ENCODE peak calls at places on chromosomes 3 and 15, in eight cellular contexts. One of them, this sample, is unnamed.
A peak's percentile ranks its signal among the peaks of the same experiment; 100 is the strongest.

GRCh38 chr3:135792174-135792573 is 173.4 kb upstream of the PPP2R3A start:
- DNase-seq in esophagus muscularis mucosa: no peak
- DNase-seq in uterus: no peak
- DNase-seq in transverse colon: no peak
- DNase-seq in endothelial cell of umbilical vein: no peak
- DNase-seq in tibial nerve: no peak
- DNase-seq in thyroid gland: no peak
- DNase-seq in IMR-90: no peak
- DNase-seq in this sample: no peak

GRCh38 chr3:76099956-76100355 is 314.6 kb upstream of the ZNF717 start:
- DNase-seq in esophagus muscularis mucosa: no peak
- DNase-seq in thyroid gland: no peak
- DNase-seq in transverse colon: no peak
- DNase-seq in endothelial cell of umbilical vein: no peak
- DNase-seq in uterus: no peak
- DNase-seq in IMR-90: no peak
- DNase-seq in tibial nerve: no peak
- DNase-seq in this sample: no peak

GRCh38 chr15:33132722-33133345 is 61.7 kb downstream of the FMN1 start:
- DNase-seq in endothelial cell of umbilical vein: peak; percentile 68
- DNase-seq in tibial nerve: no peak
- DNase-seq in uterus: no peak
- DNase-seq in IMR-90: peak; percentile 76
- DNase-seq in transverse colon: peak; percentile 33
- DNase-seq in thyroid gland: peak; percentile 45
- DNase-seq in esophagus muscularis mucosa: no peak
- DNase-seq in this sample: no peak

GRCh38 chr3:195237981-195238625 is 32.9 kb downstream of the XXYLT1 start:
- DNase-seq in IMR-90: no peak
- DNase-seq in thyroid gland: no peak
- DNase-seq in uterus: no peak
- DNase-seq in transverse colon: no peak
- DNase-seq in endothelial cell of umbilical vein: no peak
- DNase-seq in tibial nerve: no peak
- DNase-seq in esophagus muscularis mucosa: peak; percentile 50
- DNase-seq in this sample: no peak

GRCh38 chr3:11379824-11380281 is 107.7 kb downstream of the ATG7 start:
- DNase-seq in IMR-90: no peak
- DNase-seq in transverse colon: no peak
- DNase-seq in thyroid gland: no peak
- DNase-seq in endothelial cell of umbilical vein: peak; percentile 91
- DNase-seq in esophagus muscularis mucosa: no peak
- DNase-seq in tibial nerve: no peak
- DNase-seq in uterus: no peak
- DNase-seq in this sample: no peak

GRCh38 chr3:122100591-122101491 is 45.7 kb downstream of the CD86 start:
- DNase-seq in thyroid gland: no peak
- DNase-seq in uterus: no peak
- DNase-seq in IMR-90: no peak
- DNase-seq in endothelial cell of umbilical vein: no peak
- DNase-seq in esophagus muscularis mucosa: peak; percentile 57
- DNase-seq in tibial nerve: no peak
- DNase-seq in transverse colon: no peak
- DNase-seq in this sample: no peak

GRCh38 chr15:96625251-96625650 is 294.8 kb downstream of the NR2F2 start:
- DNase-seq in endothelial cell of umbilical vein: no peak
- DNase-seq in IMR-90: no peak
- DNase-seq in tibial nerve: no peak
- DNase-seq in esophagus muscularis mucosa: no peak
- DNase-seq in thyroid gland: no peak
- DNase-seq in uterus: no peak
- DNase-seq in transverse colon: no peak
- DNase-seq in this sample: no peak

GRCh38 chr3:158470944-158471638 is 99.9 kb upstream of the MLF1 start:
- DNase-seq in tibial nerve: no peak
- DNase-seq in endothelial cell of umbilical vein: no peak
- DNase-seq in uterus: no peak
- DNase-seq in transverse colon: no peak
- DNase-seq in thyroid gland: no peak
- DNase-seq in IMR-90: peak; percentile 79
- DNase-seq in esophagus muscularis mucosa: no peak
- DNase-seq in this sample: no peak

GRCh38 chr3:132926098-132926497 is 112.1 kb upstream of the TMEM108 start:
- DNase-seq in esophagus muscularis mucosa: no peak
- DNase-seq in tibial nerve: no peak
- DNase-seq in thyroid gland: no peak
- DNase-seq in transverse colon: no peak
- DNase-seq in endothelial cell of umbilical vein: peak; percentile 25
- DNase-seq in uterus: no peak
- DNase-seq in IMR-90: no peak
- DNase-seq in this sample: no peak

GRCh38 chr3:147757919-147758318 is 348.8 kb downstream of the ZIC1 start:
- DNase-seq in endothelial cell of umbilical vein: no peak
- DNase-seq in thyroid gland: peak; percentile 0
- DNase-seq in IMR-90: no peak
- DNase-seq in tibial nerve: no peak
- DNase-seq in transverse colon: no peak
- DNase-seq in esophagus muscularis mucosa: no peak
- DNase-seq in uterus: no peak
- DNase-seq in this sample: no peak

GRCh38 chr3:107904536-107905066 is 186.2 kb downstream of the CD47 start:
- DNase-seq in uterus: no peak
- DNase-seq in endothelial cell of umbilical vein: no peak
- DNase-seq in IMR-90: no peak
- DNase-seq in tibial nerve: no peak
- DNase-seq in thyroid gland: peak; percentile 35
- DNase-seq in transverse colon: no peak
- DNase-seq in esophagus muscularis mucosa: no peak
- DNase-seq in this sample: no peak

GRCh38 chr3:139770577-139770976 is 92.8 kb upstream of the NMNAT3 start:
- DNase-seq in esophagus muscularis mucosa: peak; percentile 37
- DNase-seq in thyroid gland: no peak
- DNase-seq in uterus: no peak
- DNase-seq in tibial nerve: no peak
- DNase-seq in IMR-90: no peak
- DNase-seq in transverse colon: no peak
- DNase-seq in endothelial cell of umbilical vein: no peak
- DNase-seq in this sample: no peak

GRCh38 chr15:96695426-96695825 is 364.9 kb downstream of the NR2F2 start:
- DNase-seq in esophagus muscularis mucosa: no peak
- DNase-seq in transverse colon: no peak
- DNase-seq in IMR-90: no peak
- DNase-seq in uterus: no peak
- DNase-seq in thyroid gland: no peak
- DNase-seq in tibial nerve: no peak
- DNase-seq in endothelial cell of umbilical vein: no peak
- DNase-seq in this sample: no peak

GRCh38 chr3:187520027-187520945 is 149.9 kb downstream of the SST start:
- DNase-seq in transverse colon: no peak
- DNase-seq in tibial nerve: peak; percentile 15
- DNase-seq in uterus: peak; percentile 87
- DNase-seq in IMR-90: no peak
- DNase-seq in thyroid gland: no peak
- DNase-seq in endothelial cell of umbilical vein: no peak
- DNase-seq in esophagus muscularis mucosa: peak; percentile 74
- DNase-seq in this sample: peak; percentile 18

GRCh38 chr3:182909318-182910040 is 70.9 kb downstream of the DCUN1D1 start:
- DNase-seq in IMR-90: no peak
- DNase-seq in esophagus muscularis mucosa: no peak
- DNase-seq in endothelial cell of umbilical vein: peak; percentile 39
- DNase-seq in transverse colon: no peak
- DNase-seq in uterus: no peak
- DNase-seq in tibial nerve: no peak
- DNase-seq in thyroid gland: no peak
- DNase-seq in this sample: no peak

DNA sequence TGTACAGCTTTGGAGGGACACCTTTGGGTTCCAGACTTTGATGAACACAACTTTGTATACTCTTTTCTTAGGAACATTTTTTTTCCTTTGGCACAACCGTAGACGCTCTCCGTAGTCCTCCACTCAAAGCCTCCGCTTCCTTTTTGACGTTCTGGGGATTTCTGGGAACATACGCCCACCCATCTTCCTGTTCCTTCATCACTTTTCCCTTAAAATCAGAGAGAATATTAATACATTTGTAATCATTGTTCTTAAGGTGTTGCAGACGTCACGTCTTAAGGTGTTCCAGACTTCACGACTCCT is 405 bp upstream of the SPG21 start:
- DNase-seq in endothelial cell of umbilical vein: no peak
- DNase-seq in transverse colon: no peak
- DNase-seq in uterus: no peak
- DNase-seq in esophagus muscularis mucosa: no peak
- DNase-seq in IMR-90: no peak
- DNase-seq in tibial nerve: no peak
- DNase-seq in thyroid gland: no peak
- DNase-seq in this sample: no peak
- H3K27ac ChIP-seq in endothelial cell of umbilical vein: peak overlapping the region; percentile 97
- H3K27ac ChIP-seq in transverse colon: peak overlapping the region; percentile 98
- H3K27ac ChIP-seq in uterus: peak overlapping the region; percentile 96
- H3K27ac ChIP-seq in esophagus muscularis mucosa: peak overlapping the region; percentile 96
- H3K27ac ChIP-seq in IMR-90: peak overlapping the region; percentile 51
- H3K27ac ChIP-seq in tibial nerve: peak overlapping the region; percentile 96
- H3K27ac ChIP-seq in thyroid gland: peak overlapping the region; percentile 90
- H3K27ac ChIP-seq in this sample: peak overlapping the region; percentile 91

DNA sequence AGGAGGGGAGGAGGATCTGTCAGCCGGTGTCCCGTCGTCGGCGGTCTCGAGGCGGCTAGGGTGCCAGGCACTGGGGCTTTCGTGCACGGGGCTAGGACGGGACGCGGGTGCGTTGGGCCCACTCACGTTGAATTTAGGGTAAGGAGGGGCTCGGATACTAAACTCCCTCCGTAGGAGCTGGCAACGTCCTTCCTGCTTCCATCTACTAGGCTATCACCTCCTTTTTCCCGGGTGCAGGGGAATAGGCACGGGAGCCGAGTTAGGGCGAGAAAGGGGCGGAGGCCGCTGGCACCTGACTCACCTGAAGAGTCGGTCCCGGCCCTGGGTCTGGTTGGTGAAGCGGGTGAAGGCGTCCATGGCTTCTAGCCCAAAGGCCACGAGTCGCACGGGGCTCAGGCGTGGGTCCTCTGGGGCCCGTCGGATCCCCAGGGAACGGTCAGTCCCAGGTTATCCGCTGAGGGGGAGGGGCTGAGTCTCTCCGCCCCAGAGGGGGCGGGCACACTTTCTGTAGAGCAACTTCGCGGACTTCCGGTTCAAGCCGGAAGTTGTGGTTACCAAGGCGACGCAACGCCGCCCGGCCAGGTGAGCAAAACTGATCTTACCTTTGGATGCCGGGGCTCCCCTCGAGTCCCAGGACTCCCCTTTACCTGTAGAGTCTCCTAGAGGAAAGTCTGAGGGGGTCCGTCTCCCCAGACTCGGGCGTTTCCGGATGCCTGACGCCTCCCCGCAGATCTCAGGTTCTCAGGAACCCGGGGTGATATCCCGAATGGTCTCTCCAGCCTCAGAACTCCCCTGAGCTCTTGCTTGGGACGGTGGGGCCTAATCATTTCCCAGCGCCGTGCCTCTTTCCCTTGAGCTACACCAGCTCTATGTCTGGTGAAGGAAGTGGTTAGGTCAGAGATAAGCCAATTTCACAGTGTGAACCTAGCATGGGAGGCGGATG is at the start of the genes PEX11A and WDR93:
- DNase-seq in transverse colon: peak; percentile 90
- DNase-seq in IMR-90: peak; percentile 51
- DNase-seq in endothelial cell of umbilical vein: peak; percentile 60
- DNase-seq in tibial nerve: peak; percentile 60
- DNase-seq in thyroid gland: peak; percentile 88
- DNase-seq in uterus: peak; percentile 84
- DNase-seq in esophagus muscularis mucosa: peak; percentile 92
- DNase-seq in this sample: peak; percentile 78
- TF ChIP-seq POLR2A in transverse colon: peak; percentile 86
- TF ChIP-seq POLR2A in IMR-90: no peak
- TF ChIP-seq POLR2A in endothelial cell of umbilical vein: no peak
- TF ChIP-seq POLR2A in tibial nerve: no peak
- TF ChIP-seq POLR2A in thyroid gland: peak; percentile 75
- TF ChIP-seq POLR2A in uterus: no peak
- TF ChIP-seq POLR2A in esophagus muscularis mucosa: peak; percentile 23
- TF ChIP-seq POLR2A in this sample: peak; percentile 51

GRCh38 chr15:90918835-90919234 is 13.5 kb downstream of the HDDC3 start:
- DNase-seq in tibial nerve: no peak
- DNase-seq in transverse colon: no peak
- DNase-seq in esophagus muscularis mucosa: no peak
- DNase-seq in uterus: no peak
- DNase-seq in endothelial cell of umbilical vein: no peak
- DNase-seq in thyroid gland: no peak
- DNase-seq in IMR-90: no peak
- DNase-seq in this sample: no peak

GRCh38 chr15:90915808-90916440 is 12.8 kb downstream of the MAN2A2 start:
- DNase-seq in transverse colon: peak; percentile 53
- DNase-seq in esophagus muscularis mucosa: no peak
- DNase-seq in IMR-90: peak; percentile 75
- DNase-seq in thyroid gland: no peak
- DNase-seq in uterus: no peak
- DNase-seq in tibial nerve: no peak
- DNase-seq in endothelial cell of umbilical vein: no peak
- DNase-seq in this sample: peak; percentile 94

GRCh38 chr15:90916461-90916860 is 13.4 kb downstream of the MAN2A2 start:
- DNase-seq in uterus: no peak
- DNase-seq in IMR-90: no peak
- DNase-seq in tibial nerve: no peak
- DNase-seq in thyroid gland: no peak
- DNase-seq in endothelial cell of umbilical vein: no peak
- DNase-seq in esophagus muscularis mucosa: no peak
- DNase-seq in transverse colon: no peak
- DNase-seq in this sample: no peak

GRCh38 chr15:90918034-90918788 is 14.1 kb downstream of the HDDC3 start:
- DNase-seq in tibial nerve: no peak
- DNase-seq in thyroid gland: no peak
- DNase-seq in IMR-90: no peak
- DNase-seq in endothelial cell of umbilical vein: no peak
- DNase-seq in transverse colon: no peak
- DNase-seq in esophagus muscularis mucosa: no peak
- DNase-seq in uterus: no peak
- DNase-seq in this sample: no peak

GRCh38 chr15:90917569-90917968 is 14.5 kb downstream of the MAN2A2 start:
- DNase-seq in tibial nerve: no peak
- DNase-seq in uterus: no peak
- DNase-seq in esophagus muscularis mucosa: no peak
- DNase-seq in thyroid gland: no peak
- DNase-seq in endothelial cell of umbilical vein: no peak
- DNase-seq in transverse colon: no peak
- DNase-seq in IMR-90: no peak
- DNase-seq in this sample: no peak
- H3K27ac ChIP-seq in tibial nerve: no peak overlapping the region
- H3K27ac ChIP-seq in uterus: no peak overlapping the region
- H3K27ac ChIP-seq in esophagus muscularis mucosa: no peak overlapping the region
- H3K27ac ChIP-seq in thyroid gland: no peak overlapping the region
- H3K27ac ChIP-seq in endothelial cell of umbilical vein: no peak overlapping the region
- H3K27ac ChIP-seq in transverse colon: no peak overlapping the region
- H3K27ac ChIP-seq in IMR-90: no peak overlapping the region
- H3K27ac ChIP-seq in this sample: peak overlapping the region; percentile 91

GRCh38 chr3:102237181-102237580 is 197.6 kb upstream of the ZPLD1 start:
- DNase-seq in esophagus muscularis mucosa: no peak
- DNase-seq in transverse colon: peak; percentile 20
- DNase-seq in endothelial cell of umbilical vein: no peak
- DNase-seq in thyroid gland: no peak
- DNase-seq in IMR-90: no peak
- DNase-seq in tibial nerve: no peak
- DNase-seq in uterus: no peak
- DNase-seq in this sample: no peak
- TF ChIP-seq POLR2A in esophagus muscularis mucosa: no peak
- TF ChIP-seq POLR2A in transverse colon: no peak
- TF ChIP-seq POLR2A in endothelial cell of umbilical vein: no peak
- TF ChIP-seq POLR2A in thyroid gland: no peak
- TF ChIP-seq POLR2A in IMR-90: no peak
- TF ChIP-seq POLR2A in tibial nerve: no peak
- TF ChIP-seq POLR2A in uterus: no peak
- TF ChIP-seq POLR2A in this sample: no peak

GRCh38 chr15:42012241-42012640 is 8.6 kb downstream of the PLA2G4E start:
- DNase-seq in thyroid gland: no peak
- DNase-seq in esophagus muscularis mucosa: no peak
- DNase-seq in tibial nerve: no peak
- DNase-seq in endothelial cell of umbilical vein: no peak
- DNase-seq in uterus: no peak
- DNase-seq in transverse colon: peak; percentile 54
- DNase-seq in IMR-90: no peak
- DNase-seq in this sample: no peak
- H3K27ac ChIP-seq in thyroid gland: no peak overlapping the region
- H3K27ac ChIP-seq in esophagus muscularis mucosa: no peak overlapping the region
- H3K27ac ChIP-seq in tibial nerve: no peak overlapping the region
- H3K27ac ChIP-seq in endothelial cell of umbilical vein: no peak overlapping the region
- H3K27ac ChIP-seq in uterus: no peak overlapping the region
- H3K27ac ChIP-seq in transverse colon: peak overlapping the region; percentile 40
- H3K27ac ChIP-seq in IMR-90: no peak overlapping the region
- H3K27ac ChIP-seq in this sample: no peak overlapping the region

This sample was measured in gastrocnemius medialis.